ENCODE peak calls at places on chromosome 19, in six cellular contexts. E is tibial nerve, N is IMR-90, P is H54, L is endothelial cell of umbilical vein, I is body of pancreas. Q is an unnamed sample.

GRCh38 chr19:18408053-18408476 is 10.6 kb upstream of the LRRC25 start:
- DNase-seq in E (no peak), N (no peak), P (no peak), L (no peak), I (peak), Q (no peak)

GRCh38 chr19:7211191-7211988 is 82.8 kb downstream of the INSR start:
- DNase-seq in E (no peak), N (peak), P (no peak), L (peak), I (peak), Q (no peak)

GRCh38 chr19:6997679-6998445 is 23.4 kb downstream of the MBD3L2B start:
- DNase-seq in E (no peak), N (no peak), P (no peak), L (no peak), I (no peak), Q (no peak)

GRCh38 chr19:34962945-34963530 is 991 bp downstream of the ZNF792 start:
- DNase-seq in E (no peak), N (peak), P (no peak), L (peak), I (no peak), Q (peak)

GRCh38 chr19:33490041-33490451 is 31.5 kb downstream of the PEPD start:
- DNase-seq in E (no peak), N (no peak), P (no peak), L (no peak), I (no peak), Q (peak)

GRCh38 chr19:19567391-19567790 is 29.3 kb downstream of the CILP2 start:
- DNase-seq in E (no peak), N (no peak), P (no peak), L (no peak), I (no peak), Q (peak)

GRCh38 chr19:12885749-12886706 is 973 bp downstream of the KLF1 start:
- DNase-seq in E (no peak), N (no peak), P (no peak), L (no peak), I (no peak), Q (no peak)

GRCh38 chr19:38061294-38061693 is 154.3 kb downstream of the SIPA1L3 start:
- DNase-seq in E (no peak), N (peak), P (peak), L (no peak), I (no peak), Q (no peak)

GRCh38 chr19:47381653-47382279 is 32.7 kb downstream of the DHX34 start:
- DNase-seq in E (no peak), N (no peak), P (no peak), L (no peak), I (no peak), Q (no peak)

GRCh38 chr19:10913716-10914340 is 14.6 kb downstream of the YIPF2 start:
- DNase-seq in E (no peak), N (no peak), P (no peak), L (no peak), I (no peak), Q (no peak)

GRCh38 chr19:55545913-55546495 is 661 bp upstream of the SBK3 start:
- DNase-seq in E (no peak), N (no peak), P (no peak), L (no peak), I (no peak), Q (no peak)

GRCh38 chr19:49479975-49480628 is 6.1 kb downstream of the FLT3LG start:
- DNase-seq in E (no peak), N (no peak), P (no peak), L (no peak), I (no peak), Q (no peak)

GRCh38 chr19:17775991-17776803 is 18.7 kb upstream of the B3GNT3 start:
- DNase-seq in E (no peak), N (peak), P (no peak), L (no peak), I (no peak), Q (no peak)

GRCh38 chr19:13665125-13665903 is 99.0 kb upstream of the MRI1 start:
- DNase-seq in E (no peak), N (no peak), P (no peak), L (no peak), I (no peak), Q (no peak)

GRCh38 chr19:13717194-13717643 is 47.1 kb upstream of the MRI1 start:
- DNase-seq in E (no peak), N (peak), P (no peak), L (no peak), I (no peak), Q (no peak)

GRCh38 chr19:1832046-1832663 is 16.1 kb downstream of the REXO1 start:
- DNase-seq in E (no peak), N (no peak), P (no peak), L (no peak), I (no peak), Q (no peak)

GRCh38 chr19:44752816-44753618 is 4.5 kb downstream of the BCL3 start:
- DNase-seq in E (peak), N (peak), P (peak), L (peak), I (peak), Q (peak)

GRCh38 chr19:53504903-53505302 is 33.0 kb upstream of the ZNF331 start:
- DNase-seq in E (no peak), N (no peak), P (no peak), L (no peak), I (no peak), Q (no peak)

GRCh38 chr19:29587518-29587986 is 18.5 kb upstream of the POP4 start:
- DNase-seq in E (no peak), N (peak), P (peak), L (no peak), I (no peak), Q (no peak)

GRCh38 chr19:8388612-8388958 is 1.6 kb upstream of the RAB11B start:
- DNase-seq in E (no peak), N (no peak), P (no peak), L (no peak), I (no peak), Q (no peak)

GRCh38 chr19:34308381-34309367 is 54.3 kb downstream of the GARRE1 start:
- DNase-seq in E (no peak), N (no peak), P (no peak), L (no peak), I (no peak), Q (no peak)

GRCh38 chr19:11025445-11025844 is 63.8 kb upstream of the LDLR start:
- DNase-seq in E (no peak), N (no peak), P (no peak), L (no peak), I (no peak), Q (no peak)

GRCh38 chr19:35644987-35645679 is 3.0 kb upstream of the COX6B1 start:
- DNase-seq in E (peak), N (peak), P (no peak), L (peak), I (peak), Q (peak)

GRCh38 chr19:21498651-21499050 is 6.8 kb upstream of the ZNF429 start:
- DNase-seq in E (no peak), N (no peak), P (no peak), L (no peak), I (no peak), Q (no peak)

GRCh38 chr19:13952154-13953020 is at the start of gene DCAF15:
- DNase-seq in E (peak), N (peak), P (peak), L (peak), I (peak), Q (peak)

GRCh38 chr19:37007587-37008220 is 70.5 kb upstream of the ZNF420 start:
- DNase-seq in E (no peak), N (no peak), P (no peak), L (no peak), I (peak), Q (no peak)

GRCh38 chr19:49020342-49020741 is 3.5 kb upstream of the LHB start:
- DNase-seq in E (no peak), N (no peak), P (no peak), L (no peak), I (peak), Q (no peak)

GRCh38 chr19:37817180-37817911 is 38.0 kb upstream of the ZNF573 start:
- DNase-seq in E (peak), N (peak), P (no peak), L (peak), I (peak), Q (peak)

GRCh38 chr19:35142531-35143230 is 374 bp upstream of the FXYD7 start:
- DNase-seq in E (no peak), N (no peak), P (no peak), L (peak), I (peak), Q (no peak)

GRCh38 chr19:6532244-6532999 is 1.6 kb downstream of the TNFSF9 start:
- DNase-seq in E (no peak), N (no peak), P (no peak), L (no peak), I (no peak), Q (no peak)

GRCh38 chr19:5303208-5303607 is 37.4 kb downstream of the PTPRS start:
- DNase-seq in E (no peak), N (no peak), P (no peak), L (no peak), I (no peak), Q (no peak)

GRCh38 chr19:36151144-36152051 is 849 bp downstream of the COX7A1 start:
- DNase-seq in E (peak), N (no peak), P (no peak), L (no peak), I (peak), Q (peak)

GRCh38 chr19:16041571-16042386 is 34.5 kb upstream of the TPM4 start:
- DNase-seq in E (peak), N (peak), P (peak), L (peak), I (peak), Q (peak)

GRCh38 chr19:43731854-43732253 is 16.0 kb downstream of the IRGC start:
- DNase-seq in E (no peak), N (peak), P (no peak), L (no peak), I (no peak), Q (no peak)

GRCh38 chr19:36010402-36010801 is 1.8 kb upstream of the SYNE4 start:
- DNase-seq in E (no peak), N (no peak), P (no peak), L (no peak), I (no peak), Q (no peak)

GRCh38 chr19:277581-278165 is 13.5 kb downstream of the PLPP2 start:
- DNase-seq in E (no peak), N (peak), P (no peak), L (peak), I (no peak), Q (no peak)

GRCh38 chr19:9838324-9838723 is 3.2 kb downstream of the PIN1 start:
- DNase-seq in E (no peak), N (no peak), P (no peak), L (no peak), I (no peak), Q (no peak)

GRCh38 chr19:9835507-9835949 is 410 bp downstream of the PIN1 start:
- DNase-seq in E (no peak), N (no peak), P (no peak), L (no peak), I (no peak), Q (no peak)

GRCh38 chr19:9834302-9834725 is 804 bp upstream of the PIN1 start:
- DNase-seq in E (no peak), N (no peak), P (no peak), L (no peak), I (no peak), Q (no peak)

GRCh38 chr19:9836021-9836420 is 903 bp downstream of the PIN1 start:
- DNase-seq in E (no peak), N (peak), P (no peak), L (no peak), I (no peak), Q (no peak)

DNA sequence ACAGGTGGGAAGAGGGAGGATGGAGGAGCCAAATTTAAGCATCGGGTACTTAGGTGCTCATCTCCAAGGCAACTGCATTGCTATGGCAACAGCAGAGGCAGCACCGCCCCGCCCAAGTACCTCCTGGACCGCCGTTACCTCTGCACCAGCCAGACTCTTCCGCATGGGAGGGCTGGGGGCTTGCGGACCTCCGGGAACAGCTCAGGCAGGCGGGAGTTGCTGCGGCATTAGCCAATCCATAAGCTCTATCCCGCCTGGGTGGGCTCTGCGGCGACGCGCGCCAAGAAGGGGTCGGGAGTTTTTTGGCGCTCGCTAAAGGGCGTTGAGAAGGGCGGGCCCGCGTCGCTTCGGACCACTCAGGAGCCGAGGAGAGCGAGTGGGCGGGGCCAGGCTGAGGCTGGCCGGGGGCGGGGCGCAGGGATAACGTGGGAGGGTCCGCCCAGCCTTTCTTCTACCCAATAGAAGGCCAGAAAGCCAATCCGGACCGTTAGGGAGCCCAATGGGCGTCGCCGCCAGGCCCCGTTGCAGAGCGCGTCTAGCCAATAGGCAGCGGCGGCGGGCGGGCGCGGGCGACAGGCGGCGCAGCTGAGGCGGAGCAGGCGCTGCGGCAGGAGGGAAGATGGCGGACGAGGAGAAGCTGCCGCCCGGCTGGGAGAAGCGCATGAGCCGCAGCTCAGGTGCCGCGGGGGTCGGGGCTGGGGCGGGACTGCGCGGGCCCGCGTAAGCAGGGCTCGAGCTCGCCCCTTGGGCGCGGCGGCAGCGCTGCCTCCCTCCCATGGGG is at the start of gene PIN1:
- DNase-seq in E (peak), N (peak), P (peak), L (peak), I (peak), Q (peak)
- TF ChIP-seq POLR2A in E (no peak), N (peak), P (peak), L (peak), I (no peak), Q (no peak)

GRCh38 chr19:39410620-39411005 is 1.9 kb upstream of the PLEKHG2 start:
- DNase-seq in E (no peak), N (no peak), P (no peak), L (no peak), I (no peak), Q (no peak)

GRCh38 chr19:39413269-39413902 is 917 bp downstream of the PLEKHG2 start:
- DNase-seq in E (no peak), N (peak), P (no peak), L (peak), I (no peak), Q (peak)

GRCh38 chr19:39412867-39413268 is 399 bp downstream of the PLEKHG2 start:
- DNase-seq in E (no peak), N (no peak), P (no peak), L (no peak), I (no peak), Q (peak)

GRCh38 chr19:39412100-39412866 is at the start of gene PLEKHG2:
- DNase-seq in E (peak), N (peak), P (peak), L (peak), I (peak), Q (peak)

DNA sequence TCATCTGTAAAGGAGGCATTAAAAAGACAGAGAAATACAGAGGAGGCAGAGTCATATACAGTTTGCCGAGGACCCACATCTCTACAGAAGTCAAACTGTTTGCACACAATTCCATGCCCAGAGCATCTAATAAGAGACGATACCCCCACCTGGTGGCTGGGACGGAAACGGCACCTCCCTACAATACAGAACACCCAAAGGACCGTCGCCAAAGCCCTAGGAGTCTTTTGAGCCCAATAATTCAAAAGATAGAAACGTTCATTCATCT is 703 bp upstream of the PLEKHG2 start:
- DNase-seq in E (peak), N (peak), P (peak), L (peak), I (peak), Q (peak)
- TF ChIP-seq POLR2A in E (no peak), N (peak), P (no peak), L (no peak), I (no peak), Q (peak)

GRCh38 chr19:31470229-31470939 is 121.1 kb upstream of the TSHZ3 start:
- DNase-seq in E (no peak), N (no peak), P (no peak), L (no peak), I (no peak), Q (no peak)

GRCh38 chr19:31470952-31471351 is 121.7 kb upstream of the TSHZ3 start:
- DNase-seq in E (no peak), N (no peak), P (no peak), L (no peak), I (no peak), Q (no peak)
- TF ChIP-seq POLR2A in E (no peak), N (no peak), P (no peak), L (no peak), I (no peak), Q (no peak)

DNA sequence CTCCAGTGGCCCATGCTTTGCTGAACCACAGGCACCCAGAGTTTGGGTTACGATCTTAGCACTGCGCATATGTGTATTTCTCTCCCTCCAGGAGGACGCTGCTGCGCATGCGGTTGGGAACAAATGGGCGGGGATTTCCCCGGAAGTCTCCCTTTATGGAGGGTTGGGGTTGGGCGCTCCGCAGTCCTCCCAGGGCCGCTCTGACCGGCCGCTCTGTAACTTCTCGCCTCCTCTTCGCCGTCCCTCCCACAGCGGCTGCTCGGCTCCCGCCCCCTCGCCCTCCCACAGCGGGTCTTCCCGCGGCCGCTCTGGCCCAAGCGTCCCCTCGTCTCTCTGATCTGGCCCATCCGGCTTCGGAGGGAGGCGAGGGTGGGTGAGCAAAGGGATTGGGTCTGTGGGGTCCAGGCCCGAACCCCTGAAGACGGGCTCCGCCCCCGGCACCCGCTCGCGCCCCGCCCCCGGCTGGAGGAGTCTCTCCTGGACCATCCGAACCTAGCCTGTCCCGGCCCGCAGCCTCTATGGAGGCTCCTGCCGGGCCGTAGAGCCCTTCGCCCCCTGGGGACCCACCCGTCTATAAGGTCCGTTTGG is at the start of gene MEGF8:
- DNase-seq in E (peak), N (peak), P (peak), L (peak), I (peak), Q (peak)
- TF ChIP-seq POLR2A in E (no peak), N (peak), P (peak), L (no peak), I (peak), Q (no peak)

GRCh38 chr19:45994989-45995714 is at the start of gene CCDC61:
- DNase-seq in E (peak), N (peak), P (peak), L (peak), I (peak), Q (peak)
- TF ChIP-seq POLR2A in E (peak), N (peak), P (peak), L (peak), I (peak), Q (no peak)

GRCh38 chr19:39413903-39414608 is 1.6 kb downstream of the PLEKHG2 start:
- DNase-seq in E (no peak), N (peak), P (no peak), L (peak), I (no peak), Q (peak)

GRCh38 chr19:39409886-39410619 is 2.4 kb upstream of the PLEKHG2 start:
- DNase-seq in E (peak), N (no peak), P (no peak), L (peak), I (peak), Q (peak)

GRCh38 chr19:39408392-39409206 is 2.0 kb downstream of the ZFP36 start:
- DNase-seq in E (no peak), N (peak), P (no peak), L (peak), I (peak), Q (no peak)

GRCh38 chr19:39409207-39409885 is 2.7 kb downstream of the ZFP36 start:
- DNase-seq in E (peak), N (peak), P (peak), L (peak), I (peak), Q (peak)

GRCh38 chr19:39411006-39411831 is 1.2 kb upstream of the PLEKHG2 start:
- DNase-seq in E (no peak), N (peak), P (no peak), L (no peak), I (peak), Q (peak)
- TF ChIP-seq POLR2A in E (no peak), N (peak), P (no peak), L (no peak), I (no peak), Q (no peak)